ENCODE peak calls at places on chromosomes 11 and 22, in seven cellular contexts. Q is PC-9, H is neuronal stem cell, K is GM23248, C is DND-41, M is MM.1S, X is HCT116. V is an unnamed sample.

GRCh38 chr11:113193077-113193476 is 121.3 kb upstream of the TTC12 start:
- DNase-seq in M (no peak), Q (no peak), C (no peak), K (peak; percentile 34), X (no peak), H (no peak), V (no peak)

GRCh38 chr11:19577849-19578619 is 134.6 kb upstream of the NAV2 start:
- DNase-seq in X (no peak), K (peak; percentile 67), C (no peak), Q (no peak), M (no peak), H (no peak), V (no peak)

GRCh38 chr11:124669193-124669592 is 4.3 kb downstream of the SIAE start:
- DNase-seq in Q (no peak), K (peak; percentile 63), X (peak; percentile 28), M (peak; percentile 52), H (no peak), C (peak; percentile 25), V (peak; percentile 51)

GRCh38 chr22:33923660-33924246 is 3.5 kb upstream of the LARGE1 start:
- DNase-seq in K (peak; percentile 84), M (peak; percentile 82), X (peak; percentile 27), Q (peak; percentile 55), C (peak; percentile 25), H (peak; percentile 78), V (peak; percentile 90)

GRCh38 chr11:86726118-86726748 is 53.8 kb upstream of the ME3 start:
- DNase-seq in K (peak; percentile 30), X (peak; percentile 61), H (no peak), Q (peak; percentile 95), M (no peak), C (no peak), V (no peak)

GRCh38 chr11:112523477-112523876 is 262.8 kb upstream of the PLET1 start:
- DNase-seq in M (no peak), H (peak; percentile 65), Q (no peak), C (peak; percentile 34), X (no peak), K (peak; percentile 59), V (no peak)

GRCh38 chr11:64355078-64355940 is 3.7 kb upstream of the RPS6KA4 start:
- DNase-seq in X (peak; percentile 60), M (no peak), H (no peak), C (peak; percentile 46), Q (peak; percentile 76), K (peak; percentile 93), V (peak; percentile 91)

GRCh38 chr11:91066648-91067047 is 843.8 kb upstream of the CHORDC1 start:
- DNase-seq in C (no peak), K (no peak), M (no peak), Q (no peak), H (no peak), X (no peak), V (no peak)

GRCh38 chr22:38087855-38088254 is 3.9 kb upstream of the SLC16A8 start:
- DNase-seq in X (no peak), Q (no peak), C (no peak), H (no peak), K (no peak), M (no peak), V (no peak)

GRCh38 chr22:22342697-22343602 is 98.4 kb downstream of the VPREB1 start:
- DNase-seq in K (peak; percentile 26), M (peak; percentile 82), X (peak; percentile 77), Q (peak; percentile 70), H (peak; percentile 57), C (peak; percentile 65), V (peak; percentile 88)

GRCh38 chr22:28594784-28595324 is 84.8 kb downstream of the TTC28 start:
- DNase-seq in X (peak; percentile 35), M (peak; percentile 66), Q (peak; percentile 36), K (peak; percentile 86), H (peak; percentile 35), C (no peak), V (peak; percentile 79)

GRCh38 chr11:80285076-80285790 is 844.4 kb upstream of the TENM4 start:
- DNase-seq in K (no peak), H (no peak), C (no peak), X (no peak), Q (no peak), M (no peak), V (no peak)

GRCh38 chr22:33006220-33006954 is 51.8 kb downstream of the SYN3 start:
- DNase-seq in X (no peak), Q (peak; percentile 60), M (no peak), K (no peak), H (no peak), C (no peak), V (no peak)

GRCh38 chr11:42974510-42974909 is 337.3 kb upstream of the API5 start:
- DNase-seq in X (no peak), H (no peak), Q (no peak), C (no peak), M (no peak), K (no peak), V (peak; percentile 62)

GRCh38 chr11:115421338-115422012 is 82.7 kb downstream of the CADM1 start:
- DNase-seq in C (no peak), K (no peak), M (no peak), X (no peak), Q (no peak), H (no peak), V (no peak)

GRCh38 chr22:22164541-22165272 is 79.9 kb upstream of the VPREB1 start:
- DNase-seq in C (peak; percentile 43), K (no peak), X (no peak), M (no peak), H (no peak), Q (no peak), V (peak; percentile 96)

GRCh38 chr11:85076535-85077330 is 550.4 kb downstream of the DLG2 start:
- DNase-seq in X (no peak), H (no peak), M (peak; percentile 76), K (peak; percentile 55), Q (no peak), C (no peak), V (no peak)

GRCh38 chr11:34243620-34244493 is 114.0 kb downstream of the ABTB2 start:
- DNase-seq in H (no peak), Q (peak; percentile 95), X (peak; percentile 71), K (peak; percentile 79), C (no peak), M (peak; percentile 91), V (no peak)

GRCh38 chr11:62791501-62792192 is at the start of gene TMEM223:
- DNase-seq in H (peak; percentile 66), M (peak; percentile 89), C (peak; percentile 91), Q (peak; percentile 72), X (peak; percentile 47), K (peak; percentile 95), V (peak; percentile 95)

GRCh38 chr22:30325724-30326703 is 727 bp downstream of the TBC1D10A start:
- DNase-seq in C (peak; percentile 51), Q (no peak), K (peak; percentile 56), H (no peak), X (no peak), M (no peak), V (peak; percentile 69)

GRCh38 chr11:120682866-120683265 is 171.3 kb downstream of the GRIK4 start:
- DNase-seq in X (no peak), M (no peak), K (peak; percentile 92), H (no peak), C (no peak), Q (no peak), V (no peak)

GRCh38 chr11:38176812-38177322 is 1578.8 kb upstream of the RAG2 start:
- DNase-seq in K (no peak), X (no peak), H (no peak), M (no peak), Q (no peak), C (no peak), V (no peak)

GRCh38 chr22:37690901-37691504 is 4.9 kb downstream of the NOL12 start:
- DNase-seq in K (no peak), H (no peak), Q (no peak), M (no peak), C (no peak), X (no peak), V (peak; percentile 37)

GRCh38 chr11:19244621-19245020 is 3.9 kb upstream of the E2F8 start:
- DNase-seq in C (no peak), Q (peak; percentile 83), K (no peak), H (no peak), M (no peak), X (no peak), V (no peak)

GRCh38 chr11:12430351-12430750 is 53.0 kb downstream of the PARVA start:
- DNase-seq in Q (peak; percentile 70), X (no peak), H (no peak), M (no peak), K (peak; percentile 79), C (no peak), V (no peak)

GRCh38 chr11:62678770-62679696 is at the start of gene UBXN1:
- DNase-seq in K (peak; percentile 96), C (peak; percentile 90), X (peak; percentile 64), M (peak; percentile 87), Q (peak; percentile 78), H (peak; percentile 65), V (peak; percentile 96)

GRCh38 chr11:10564692-10565318 is 3.7 kb downstream of the LYVE1 start:
- DNase-seq in Q (no peak), X (no peak), K (peak; percentile 44), M (peak; percentile 21), H (no peak), C (no peak), V (no peak)

DNA sequence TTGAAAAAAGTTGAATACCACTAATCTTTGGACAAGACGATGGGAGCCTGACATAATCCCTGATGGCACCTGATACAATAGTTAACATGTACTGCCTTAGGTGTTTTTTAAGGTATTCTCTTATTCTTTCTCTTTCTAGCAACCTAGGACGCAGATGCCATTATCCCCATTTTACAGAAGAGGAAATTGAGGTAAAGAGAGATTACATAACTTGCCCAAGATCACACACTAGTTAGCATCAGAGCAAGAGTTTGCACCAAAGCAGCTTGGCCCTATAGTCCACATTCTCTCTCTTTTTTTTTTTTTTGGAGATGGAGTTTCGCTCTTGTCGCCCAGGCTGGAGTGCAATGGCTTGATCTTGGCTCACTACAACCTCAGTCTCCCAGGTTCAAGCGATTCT is 35.7 kb upstream of the RBFOX2 start:
- DNase-seq in C (no peak), H (no peak), M (no peak), Q (no peak), K (no peak), X (no peak), V (no peak)
- H3K27ac ChIP-seq in C (no peak overlapping the region), H (no peak overlapping the region), M (no peak overlapping the region), Q (no peak overlapping the region), K (no peak overlapping the region), X (no peak overlapping the region), V (no peak overlapping the region)

GRCh38 chr11:7303146-7303545 is 51.4 kb downstream of the SYT9 start:
- DNase-seq in H (no peak), X (no peak), M (no peak), K (no peak), C (no peak), Q (no peak), V (no peak)
- H3K4me2 ChIP-seq in H (no peak overlapping the region), X (no peak overlapping the region), M (no peak overlapping the region), K (no peak overlapping the region), C (no peak overlapping the region), Q (no peak overlapping the region), V (no peak overlapping the region)

DNA sequence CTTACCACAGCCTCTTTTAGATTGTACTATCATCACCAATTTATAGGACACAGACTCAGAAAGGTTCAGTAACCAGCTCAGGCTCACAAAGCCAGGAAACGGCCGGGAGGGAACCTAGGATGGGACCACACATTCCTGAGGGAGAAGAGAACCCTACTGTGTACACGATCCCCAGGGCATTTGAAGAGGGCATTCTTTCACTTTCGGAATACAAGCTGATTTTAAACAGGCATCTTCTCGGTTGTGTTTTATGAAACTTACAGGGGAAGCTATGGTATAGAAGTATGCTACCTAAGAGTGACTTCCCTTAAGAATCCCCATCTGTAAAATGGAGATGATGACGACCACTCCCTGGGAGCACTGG is 19.0 kb downstream of the SMCO4 start:
- DNase-seq in C (no peak), M (peak; percentile 21), K (no peak), X (no peak), H (no peak), Q (no peak), V (no peak)
- H3K27ac ChIP-seq in C (peak overlapping the region; percentile 7), M (peak overlapping the region; percentile 22), K (no peak overlapping the region), X (no peak overlapping the region), H (no peak overlapping the region), Q (no peak overlapping the region), V (no peak overlapping the region)

GRCh38 chr11:76659672-76660532 is 10.6 kb downstream of the LRRC32 start:
- DNase-seq in K (no peak), H (no peak), Q (no peak), X (no peak), C (no peak), M (no peak), V (no peak)
- H3K4me2 ChIP-seq in K (no peak overlapping the region), H (no peak overlapping the region), Q (no peak overlapping the region), X (no peak overlapping the region), C (no peak overlapping the region), M (no peak overlapping the region), V (no peak overlapping the region)